ENCODE peak calls at places on chromosomes 3 and 15, in eight cellular contexts. X, C, Y, O, Q, U, R and S are unnamed samples.

GRCh38 chr3:178274711-178275110 is 261.5 kb upstream of the KCNMB2 start:
- DNase-seq in X (no peak), C (no peak), Y (no peak), O (no peak), Q (no peak), U (no peak), R (no peak), S (no peak)

GRCh38 chr3:8110966-8111798 is 390.4 kb upstream of the LMCD1 start:
- DNase-seq in X (no peak), C (peak; percentile 58), Y (peak; percentile 61), O (peak; percentile 44), Q (no peak), U (peak; percentile 31), R (peak; percentile 30), S (peak; percentile 18)

GRCh38 chr3:156307704-156308103 is 187.3 kb downstream of the KCNAB1 start:
- DNase-seq in X (no peak), C (peak; percentile 89), Y (no peak), O (no peak), Q (no peak), U (no peak), R (peak; percentile 88), S (no peak)

GRCh38 chr15:34644061-34644460 is 60.6 kb upstream of the GOLGA8B start:
- DNase-seq in X (no peak), C (peak; percentile 95), Y (peak; percentile 19), O (no peak), Q (no peak), U (no peak), R (peak; percentile 89), S (no peak)

GRCh38 chr15:34147371-34148140 is 45.7 kb downstream of the PGBD4 start:
- DNase-seq in X (no peak), C (no peak), Y (peak; percentile 79), O (no peak), Q (no peak), U (no peak), R (peak; percentile 20), S (no peak)

GRCh38 chr3:122572940-122573412 is 4.5 kb upstream of the PARP15 start:
- DNase-seq in X (no peak), C (peak; percentile 84), Y (peak; percentile 43), O (no peak), Q (no peak), U (no peak), R (peak; percentile 63), S (peak; percentile 41)

GRCh38 chr3:184275302-184275701 is 520 bp upstream of the ECE2 start:
- DNase-seq in X (no peak), C (no peak), Y (no peak), O (no peak), Q (no peak), U (no peak), R (no peak), S (no peak)

GRCh38 chr3:105618561-105618960 is 250.3 kb downstream of the CBLB start:
- DNase-seq in X (no peak), C (no peak), Y (no peak), O (no peak), Q (no peak), U (no peak), R (no peak), S (no peak)

GRCh38 chr3:62229908-62230307 is 143.4 kb downstream of the FEZF2 start:
- DNase-seq in X (no peak), C (peak; percentile 15), Y (peak; percentile 10), O (no peak), Q (no peak), U (no peak), R (peak; percentile 37), S (no peak)

GRCh38 chr15:78800806-78801205 is 10.5 kb downstream of the ADAMTS7 start:
- DNase-seq in X (no peak), C (no peak), Y (no peak), O (no peak), Q (no peak), U (no peak), R (no peak), S (no peak)

GRCh38 chr15:92809880-92810361 is 90.2 kb upstream of the CHD2 start:
- DNase-seq in X (no peak), C (peak; percentile 61), Y (peak; percentile 65), O (no peak), Q (no peak), U (no peak), R (peak; percentile 62), S (peak; percentile 28)

GRCh38 chr15:63593705-63594671 is 3.2 kb upstream of the FBXL22 start:
- DNase-seq in X (no peak), C (peak; percentile 40), Y (no peak), O (no peak), Q (no peak), U (no peak), R (peak; percentile 19), S (no peak)

GRCh38 chr15:55587321-55588069 is 650 bp downstream of the PYGO1 start:
- DNase-seq in X (peak; percentile 81), C (peak; percentile 71), Y (peak; percentile 59), O (no peak), Q (no peak), U (no peak), R (peak; percentile 70), S (no peak)

GRCh38 chr3:137191133-137191923 is 233.5 kb downstream of the IL20RB start:
- DNase-seq in X (no peak), C (no peak), Y (no peak), O (no peak), Q (no peak), U (no peak), R (no peak), S (no peak)

GRCh38 chr3:149647285-149647684 is 10.5 kb downstream of the WWTR1 start:
- DNase-seq in X (no peak), C (no peak), Y (no peak), O (no peak), Q (no peak), U (no peak), R (no peak), S (no peak)

GRCh38 chr3:138449490-138449889 is 15.1 kb downstream of the ESYT3 start:
- DNase-seq in X (no peak), C (no peak), Y (no peak), O (no peak), Q (no peak), U (no peak), R (no peak), S (no peak)

GRCh38 chr3:58535531-58536500 is 1.2 kb downstream of the ACOX2 start:
- DNase-seq in X (peak; percentile 53), C (peak; percentile 54), Y (peak; percentile 76), O (peak; percentile 28), Q (no peak), U (no peak), R (peak; percentile 23), S (no peak)

GRCh38 chr3:16550305-16550675 is 36.8 kb upstream of the RFTN1 start:
- DNase-seq in X (no peak), C (no peak), Y (no peak), O (no peak), Q (no peak), U (no peak), R (peak; percentile 22), S (no peak)

GRCh38 chr3:167835359-167835758 is 99.8 kb downstream of the SERPINI1 start:
- DNase-seq in X (no peak), C (no peak), Y (no peak), O (no peak), Q (no peak), U (no peak), R (no peak), S (no peak)

GRCh38 chr3:178454714-178455113 is 81.5 kb upstream of the KCNMB2 start:
- DNase-seq in X (no peak), C (peak; percentile 63), Y (no peak), O (no peak), Q (no peak), U (no peak), R (peak; percentile 1), S (no peak)

GRCh38 chr3:183151086-183151485 is 11.4 kb downstream of the LAMP3 start:
- DNase-seq in X (no peak), C (no peak), Y (no peak), O (no peak), Q (no peak), U (no peak), R (no peak), S (no peak)

GRCh38 chr3:108914774-108915641 is 38.7 kb downstream of the GUCA1C start:
- DNase-seq in X (no peak), C (peak; percentile 33), Y (peak; percentile 73), O (peak; percentile 27), Q (peak; percentile 12), U (peak; percentile 34), R (peak; percentile 78), S (peak; percentile 21)

GRCh38 chr3:196603683-196604082 is 35.2 kb downstream of the FBXO45 start:
- DNase-seq in X (no peak), C (no peak), Y (no peak), O (no peak), Q (no peak), U (no peak), R (no peak), S (no peak)

GRCh38 chr3:120688121-120688520 is 6.1 kb upstream of the HGD start:
- DNase-seq in X (no peak), C (peak; percentile 71), Y (no peak), O (no peak), Q (no peak), U (no peak), R (peak; percentile 32), S (no peak)

GRCh38 chr15:46410681-46411080 is 775.9 kb downstream of the SQOR start:
- DNase-seq in X (no peak), C (no peak), Y (no peak), O (no peak), Q (no peak), U (no peak), R (no peak), S (no peak)